ENCODE peak calls at places on chromosomes 13 and 19, in six cellular contexts. N is NCI-H1092 treated with DMSO at 0.1 percent for 48 hours; W is tibial artery; X is LNCaP clone FGC; Q is EH; Y is activated T-cell treated with anti-CD3 and anti-CD28 coated beads, Interleukin-2, amount 50 U/mL, for 72 hours. B is an unnamed sample.

GRCh38 chr13:102848956-102849355 is 3.1 kb downstream of the ERCC5 start:
- DNase-seq in X (no peak), N (no peak), Q (no peak), Y (no peak), W (no peak), B (no peak)

GRCh38 chr13:59641758-59642157 is 522.0 kb downstream of the DIAPH3 start:
- DNase-seq in Y (no peak), W (no peak), Q (peak), X (no peak), N (no peak), B (no peak)

GRCh38 chr13:75581874-75582640 is 32.5 kb downstream of the UCHL3 start:
- DNase-seq in W (no peak), Q (no peak), X (no peak), Y (no peak), N (no peak), B (no peak)

GRCh38 chr19:48615145-48616040 is 517 bp upstream of the FAM83E start:
- DNase-seq in X (no peak), Q (no peak), W (peak), Y (no peak), N (no peak), B (no peak)

GRCh38 chr19:51122112-51122981 is 2.4 kb upstream of the SIGLEC9 start:
- DNase-seq in Q (no peak), Y (no peak), N (no peak), W (no peak), X (no peak), B (no peak)

GRCh38 chr19:13149628-13150186 is 468 bp downstream of the STX10 start:
- DNase-seq in Y (no peak), N (peak), X (no peak), W (peak), Q (peak), B (peak)

GRCh38 chr19:37217855-37218591 is at the start of gene ZNF383:
- DNase-seq in W (peak), Q (peak), N (peak), X (peak), Y (peak), B (peak)

GRCh38 chr13:91572944-91573535 is 174.6 kb downstream of the GPC5 start:
- DNase-seq in Q (no peak), Y (no peak), W (no peak), N (no peak), X (no peak), B (no peak)

GRCh38 chr19:48393559-48394330 is at the start of gene GRIN2D:
- DNase-seq in W (no peak), X (no peak), Y (peak), N (no peak), Q (peak), B (peak)

GRCh38 chr19:16588089-16588823 is 16.0 kb upstream of the SLC35E1 start:
- DNase-seq in Q (no peak), Y (peak), W (no peak), N (peak), X (no peak), B (no peak)

GRCh38 chr13:104365430-104365829 is 1299.2 kb upstream of the SLC10A2 start:
- DNase-seq in X (no peak), W (no peak), Y (no peak), Q (no peak), N (no peak), B (no peak)

GRCh38 chr13:90039516-90039915 is 1308.0 kb upstream of the MIR17HG start:
- DNase-seq in W (no peak), N (no peak), Y (no peak), Q (no peak), X (no peak), B (no peak)

GRCh38 chr13:59024434-59024833 is 1139.3 kb downstream of the DIAPH3 start:
- DNase-seq in Y (no peak), N (no peak), Q (no peak), X (no peak), W (no peak), B (no peak)

GRCh38 chr19:33441277-33441699 is 67.8 kb downstream of the CEBPG start:
- DNase-seq in W (peak), N (no peak), Y (no peak), Q (no peak), X (no peak), B (no peak)

GRCh38 chr19:49430678-49431329 is 5.6 kb downstream of the GFY start:
- DNase-seq in N (no peak), X (no peak), W (no peak), Q (peak), Y (no peak), B (no peak)

GRCh38 chr19:29379257-29379986 is 146.4 kb upstream of the VSTM2B start:
- DNase-seq in Y (no peak), N (no peak), X (no peak), Q (no peak), W (peak), B (no peak)

GRCh38 chr13:66952507-66952906 is 277.6 kb downstream of the PCDH9 start:
- DNase-seq in W (no peak), Y (no peak), N (no peak), X (no peak), Q (no peak), B (no peak)

GRCh38 chr13:99617474-99618255 is 116.4 kb downstream of the TM9SF2 start:
- DNase-seq in N (no peak), X (no peak), Q (peak), Y (peak), W (peak), B (no peak)

GRCh38 chr19:41570179-41570578 is 5.8 kb upstream of the CEACAM21 start:
- DNase-seq in X (no peak), W (no peak), N (no peak), Q (no peak), Y (no peak), B (no peak)

GRCh38 chr13:94534171-94534570 is 54.7 kb upstream of the DCT start:
- DNase-seq in Q (no peak), N (no peak), Y (no peak), W (no peak), X (no peak), B (no peak)

GRCh38 chr13:33678906-33679657 is 138.9 kb upstream of the RFC3 start:
- DNase-seq in Y (peak), X (no peak), Q (no peak), W (no peak), N (no peak), B (no peak)

GRCh38 chr13:102227696-102228095 is 174.2 kb downstream of the FGF14 start:
- DNase-seq in X (no peak), Y (no peak), N (peak), W (no peak), Q (no peak), B (no peak)

GRCh38 chr19:39424934-39425333 is 10.8 kb downstream of the RPS16 start:
- DNase-seq in Q (no peak), W (no peak), Y (no peak), N (no peak), X (no peak), B (no peak)

GRCh38 chr19:1571358-1571757 is 3.2 kb upstream of the MEX3D start:
- DNase-seq in N (no peak), W (no peak), X (no peak), Q (no peak), Y (no peak), B (no peak)

GRCh38 chr13:41565221-41565620 is 107.9 kb downstream of the RGCC start:
- DNase-seq in Y (no peak), X (no peak), N (no peak), Q (peak), W (no peak), B (no peak)

GRCh38 chr19:44579663-44580365 is 33.5 kb upstream of the IGSF23 start:
- DNase-seq in Q (no peak), W (no peak), X (no peak), Y (no peak), N (no peak), B (no peak)